ENCODE peak calls at places on chromosome 1, in six cellular contexts. B is tibial nerve, U is adrenal gland, C is stomach, P is heart left ventricle, Y is spleen. N is an unnamed sample. For H3K36me3, the result is how much of the 10 kb centered on the place peaks cover.

GRCh38 chr1:156372876-156373275 is 3.9 kb downstream of the RHBG start:
- DNase-seq in P (no peak), C (no peak), B (no peak), U (no peak), Y (no peak), N (no peak)

GRCh38 chr1:203669739-203670138 is 43.1 kb downstream of the ATP2B4 start:
- DNase-seq in Y (no peak), C (no peak), P (no peak), U (no peak), B (no peak), N (no peak)

GRCh38 chr1:218456449-218456848 is 111.3 kb downstream of the TGFB2 start:
- DNase-seq in C (no peak), B (no peak), P (no peak), U (no peak), Y (no peak), N (no peak)

GRCh38 chr1:174239541-174239940 is 80.2 kb downstream of the RABGAP1L start:
- DNase-seq in U (no peak), B (no peak), C (no peak), P (no peak), Y (no peak), N (no peak)

GRCh38 chr1:235455806-235456205 is 48.4 kb downstream of the B3GALNT2 start:
- DNase-seq in U (no peak), P (no peak), Y (no peak), B (no peak), C (no peak), N (no peak)

GRCh38 chr1:206002833-206003532 is at the start of gene RAB7B:
- DNase-seq in Y (no peak), B (peak), P (peak), C (peak), U (peak), N (peak)

GRCh38 chr1:218499021-218499691 is 154.0 kb downstream of the TGFB2 start:
- DNase-seq in P (no peak), Y (no peak), U (no peak), B (no peak), C (no peak), N (no peak)

GRCh38 chr1:97277891-97278662 is 556.5 kb downstream of the PTBP2 start:
- DNase-seq in C (no peak), P (no peak), B (no peak), Y (no peak), U (peak), N (no peak)

GRCh38 chr1:184110253-184111204 is 59.0 kb downstream of the TSEN15 start:
- DNase-seq in B (no peak), Y (no peak), P (no peak), C (no peak), U (no peak), N (no peak)

GRCh38 chr1:169466259-169467230 is 19.2 kb downstream of the SLC19A2 start:
- DNase-seq in U (peak), C (no peak), P (no peak), B (peak), Y (no peak), N (no peak)

GRCh38 chr1:35876988-35877387 is 6.0 kb upstream of the AGO1 start:
- DNase-seq in B (no peak), C (no peak), P (no peak), Y (no peak), U (no peak), N (no peak)

GRCh38 chr1:112704908-112705627 is 1.9 kb downstream of the RHOC start:
- DNase-seq in B (peak), U (peak), P (peak), C (peak), Y (peak), N (peak)

GRCh38 chr1:3032970-3033794 is 11.9 kb downstream of the ACTRT2 start:
- DNase-seq in U (no peak), Y (peak), B (no peak), P (no peak), C (no peak), N (no peak)

GRCh38 chr1:229370601-229371021 is 27.8 kb upstream of the CCSAP start:
- DNase-seq in Y (no peak), C (no peak), B (no peak), U (no peak), P (peak), N (no peak)

GRCh38 chr1:222713091-222714012 is 988 bp downstream of the BROX start:
- DNase-seq in C (peak), U (peak), B (peak), P (peak), Y (peak), N (peak)

GRCh38 chr1:222716393-222716792 is 4.0 kb downstream of the BROX start:
- DNase-seq in C (no peak), Y (no peak), P (no peak), U (no peak), B (no peak), N (no peak)

GRCh38 chr1:222711319-222712252 is 705 bp downstream of the AIDA start:
- DNase-seq in B (peak), Y (peak), P (peak), C (peak), U (peak), N (peak)

GRCh38 chr1:222709700-222710153 is 2.6 kb downstream of the AIDA start:
- DNase-seq in Y (no peak), P (no peak), U (no peak), C (no peak), B (no peak), N (no peak)

DNA sequence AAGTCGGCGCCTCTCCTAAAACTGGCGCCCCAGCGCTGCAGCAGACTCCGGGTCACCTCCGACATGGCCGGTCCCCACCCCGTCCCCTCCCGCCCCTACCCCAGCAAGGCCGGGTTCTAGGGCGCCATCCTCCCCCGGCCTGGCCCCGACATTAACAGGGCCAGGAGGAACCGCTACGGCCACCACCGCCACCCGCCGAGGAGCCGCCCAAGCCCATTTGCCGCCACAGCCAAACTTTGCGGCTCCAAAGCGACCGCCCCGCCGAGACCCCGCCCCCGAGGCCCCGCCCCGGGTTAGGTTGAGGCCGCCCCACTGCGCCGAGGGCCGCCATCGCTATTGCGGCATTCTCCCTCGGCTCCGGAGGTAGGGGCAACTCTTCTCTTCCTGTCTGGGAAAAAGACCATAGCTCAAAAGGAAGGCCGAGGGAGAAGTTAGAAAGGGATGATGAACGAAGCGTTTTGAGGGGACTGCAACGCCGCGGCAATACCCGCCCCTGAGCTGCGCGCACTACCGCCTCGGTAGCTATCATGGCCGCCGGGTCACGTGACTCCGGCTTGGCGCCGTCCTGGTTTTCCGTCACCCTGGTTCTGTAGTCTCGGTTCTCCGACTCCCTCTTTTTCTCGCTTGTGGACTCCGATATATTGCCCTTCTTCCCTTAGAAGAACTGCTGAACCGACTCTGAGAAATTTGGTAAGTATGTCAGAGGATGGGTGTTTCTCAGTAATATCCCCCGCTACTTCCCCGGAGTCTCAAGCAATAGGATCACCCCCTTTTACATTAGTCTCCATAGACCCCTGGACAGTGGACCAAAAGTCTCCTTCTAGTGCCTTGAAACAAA is at the start of the genes AIDA and BROX:
- DNase-seq in P (peak), C (peak), Y (peak), B (peak), U (peak), N (peak)
- TF ChIP-seq POLR2A in P (peak), C (no peak), Y (no peak), B (no peak), U (peak), N (peak)

DNA sequence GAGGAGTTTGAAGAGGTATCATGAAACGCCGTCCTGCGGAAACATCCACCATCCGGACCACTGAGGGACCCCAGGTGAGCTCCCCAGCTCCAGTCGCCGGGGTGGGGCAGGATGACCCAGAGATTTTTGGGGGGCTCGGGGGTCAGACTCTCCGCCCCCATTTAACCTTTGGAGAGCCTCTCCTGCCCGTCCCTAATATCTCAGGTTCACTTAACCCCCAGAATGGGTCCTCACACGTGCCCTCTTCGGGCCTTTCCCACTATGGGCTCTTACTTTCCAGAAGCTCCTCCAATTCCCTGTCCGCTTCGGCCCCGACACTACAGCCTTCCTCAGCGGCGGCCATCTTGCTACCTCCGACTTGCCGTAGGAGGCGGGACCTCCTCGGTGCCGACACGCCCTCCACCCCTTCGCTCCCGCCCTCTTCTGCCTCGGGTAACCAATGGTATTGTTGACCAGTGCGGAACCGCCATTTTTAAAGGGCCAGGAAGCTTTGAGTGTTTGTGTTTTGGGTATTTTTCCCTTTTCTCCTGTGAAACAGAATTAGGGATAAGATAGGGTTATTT is at the start of gene PEX19:
- DNase-seq in P (peak), U (peak), B (peak), C (peak), Y (peak), N (peak)
- H3K36me3 ChIP-seq in P (under half), U (under half), B (under half), C (half or more), Y (under half), N (under half)

GRCh38 chr1:212624976-212625501 is 16.5 kb downstream of the ATF3 start:
- DNase-seq in P (no peak), B (no peak), C (no peak), Y (no peak), U (no peak), N (no peak)

GRCh38 chr1:212621830-212622315 is 13.3 kb downstream of the ATF3 start:
- DNase-seq in B (no peak), C (no peak), Y (no peak), U (no peak), P (no peak), N (no peak)

GRCh38 chr1:212621043-212621829 is 12.7 kb downstream of the ATF3 start:
- DNase-seq in Y (no peak), C (no peak), U (no peak), B (no peak), P (no peak), N (no peak)

GRCh38 chr1:212620293-212620692 is 11.7 kb downstream of the ATF3 start:
- DNase-seq in P (no peak), C (no peak), B (no peak), U (no peak), Y (no peak), N (no peak)

DNA sequence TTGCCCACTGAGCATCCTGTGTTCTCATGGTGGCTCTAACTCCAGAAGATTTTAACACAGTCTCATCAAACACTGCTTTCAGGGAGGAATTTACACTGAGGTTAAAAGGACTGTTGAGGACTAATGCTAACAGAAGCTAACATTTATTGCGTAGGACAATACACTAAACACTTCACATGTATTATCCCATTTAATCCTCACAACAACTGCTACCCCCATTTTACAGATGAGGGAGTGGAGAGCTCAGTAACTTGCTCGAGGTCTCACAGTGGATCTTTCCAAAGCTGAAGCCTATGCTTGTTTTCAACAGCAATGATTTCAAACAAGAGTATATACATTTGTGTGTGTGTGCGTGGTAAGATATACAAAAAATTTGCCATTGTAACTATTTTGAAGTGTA is 13.9 kb downstream of the ATF3 start:
- DNase-seq in P (no peak), C (no peak), Y (no peak), B (no peak), U (no peak), N (no peak)
- TF ChIP-seq POLR2A in P (no peak), C (no peak), Y (no peak), B (no peak), U (no peak), N (no peak)

GRCh38 chr1:12464627-12465056 is 153.4 kb downstream of the DHRS3 start:
- DNase-seq in P (no peak), B (no peak), U (no peak), C (no peak), Y (no peak), N (peak)

GRCh38 chr1:12464028-12464427 is 154.0 kb downstream of the DHRS3 start:
- DNase-seq in B (no peak), P (no peak), U (no peak), Y (no peak), C (no peak), N (peak)

GRCh38 chr1:12462586-12462985 is 155.4 kb downstream of the DHRS3 start:
- DNase-seq in Y (no peak), C (no peak), U (no peak), B (no peak), P (no peak), N (no peak)

GRCh38 chr1:12466816-12467215 is 151.2 kb downstream of the DHRS3 start:
- DNase-seq in B (no peak), Y (no peak), C (no peak), P (no peak), U (no peak), N (no peak)

GRCh38 chr1:12465126-12465525 is 152.9 kb downstream of the DHRS3 start:
- DNase-seq in U (no peak), C (no peak), Y (no peak), P (no peak), B (no peak), N (no peak)
- H3K36me3 ChIP-seq in U (under half), C (under half), Y (under half), P (under half), B (under half), N (under half)

DNA sequence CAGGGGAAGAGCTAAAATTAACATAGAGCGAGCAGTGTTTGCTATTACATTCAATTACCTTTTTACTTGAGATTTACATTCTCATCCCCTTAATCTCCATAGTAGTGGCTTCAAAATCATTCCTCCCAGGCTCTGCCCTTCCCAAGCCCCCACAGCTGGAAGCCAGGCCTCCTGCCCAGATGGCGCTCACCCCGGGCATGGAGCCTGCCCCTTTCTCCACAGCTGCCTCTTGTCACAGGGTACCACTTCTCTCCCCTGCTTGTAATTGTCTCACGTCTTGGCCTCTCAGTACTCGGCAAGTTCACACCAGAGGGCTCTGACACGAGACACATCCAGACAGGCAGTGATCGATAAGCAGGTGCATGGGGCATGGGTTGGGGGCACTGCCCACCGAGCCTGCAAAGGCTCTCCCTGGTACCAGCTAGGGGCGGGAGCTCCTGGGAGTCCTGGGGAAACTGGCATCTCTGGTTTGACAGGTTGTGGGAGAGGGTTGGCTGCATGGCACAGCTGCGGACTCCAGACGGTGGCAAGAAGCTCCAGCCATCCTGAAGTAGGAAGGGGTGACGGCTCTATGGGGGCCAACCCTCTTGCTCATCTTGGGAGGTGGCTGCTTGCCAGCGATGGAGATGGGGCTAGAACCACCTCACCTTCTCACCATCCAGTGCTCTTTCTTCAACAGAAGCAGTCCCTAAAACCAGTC is 20.1 kb downstream of the CASZ1 start:
- DNase-seq in Y (no peak), P (no peak), U (no peak), B (no peak), C (peak), N (no peak)
- TF ChIP-seq POLR2A in Y (no peak), P (no peak), U (no peak), B (no peak), C (no peak), N (no peak)